ENCODE peak calls at places on chromosome 14, in four cellular contexts. G is fibroblast of lung; A is CD8-positive, alpha-beta T cell; V is NCI-H345. U is an unnamed sample.

GRCh38 chr14:32201816-32202467 is at the start of gene RNU6-7:
- DNase-seq in G (peak), A (no peak), V (peak), U (no peak)

GRCh38 chr14:54450535-54450934 is 9.4 kb upstream of the CNIH1 start:
- DNase-seq in G (peak), A (no peak), V (no peak), U (no peak)

GRCh38 chr14:57692671-57693070 is 173.2 kb downstream of the SLC35F4 start:
- DNase-seq in G (peak), V (peak), A (no peak), U (no peak)

GRCh38 chr14:95489163-95489887 is 27.1 kb downstream of the SYNE3 start:
- DNase-seq in G (peak), V (peak), A (no peak), U (no peak)

GRCh38 chr14:102043251-102044025 is 43.4 kb downstream of the HSP90AA1 start:
- DNase-seq in G (no peak), V (no peak), A (no peak), U (no peak)

GRCh38 chr14:69896972-69897371 is 17.8 kb downstream of the SMOC1 start:
- DNase-seq in V (no peak), A (no peak), G (no peak), U (no peak)

GRCh38 chr14:57086271-57087162 is 182.2 kb downstream of the EXOC5 start:
- DNase-seq in A (no peak), G (no peak), V (peak), U (no peak)

GRCh38 chr14:90886297-90886830 is 70.1 kb upstream of the TTC7B start:
- DNase-seq in G (no peak), V (no peak), A (no peak), U (no peak)

GRCh38 chr14:30417121-30417520 is 141.8 kb upstream of the G2E3 start:
- DNase-seq in G (no peak), A (no peak), V (no peak), U (no peak)

GRCh38 chr14:87063181-87063580 is 929.8 kb downstream of the GALC start:
- DNase-seq in V (no peak), A (no peak), G (no peak), U (no peak)

GRCh38 chr14:51999084-51999483 is 9.7 kb downstream of the RTRAF start:
- DNase-seq in V (no peak), A (no peak), G (peak), U (no peak)

GRCh38 chr14:59332727-59333126 is 132.5 kb downstream of the GPR135 start:
- DNase-seq in G (peak), V (no peak), A (no peak), U (no peak)

GRCh38 chr14:93120952-93121834 is 5.5 kb upstream of the ITPK1 start:
- DNase-seq in G (no peak), V (peak), A (no peak), U (no peak)

GRCh38 chr14:99586054-99586760 is 17.8 kb downstream of the CCDC85C start:
- DNase-seq in A (no peak), G (no peak), V (no peak), U (no peak)

GRCh38 chr14:55789442-55789841 is 209.4 kb downstream of the KTN1 start:
- DNase-seq in V (no peak), G (peak), A (no peak), U (no peak)

GRCh38 chr14:68793734-68794129 is 865 bp upstream of the ZFP36L1 start:
- DNase-seq in A (no peak), V (no peak), G (no peak), U (no peak)

GRCh38 chr14:64253672-64254071 is 40.5 kb downstream of the ESR2 start:
- DNase-seq in A (no peak), V (no peak), G (peak), U (no peak)